ENCODE peak calls at places on chromosomes 7 and 10, in nine cellular contexts. Y, F, R, J, Q, C, U, P and A are unnamed samples.

GRCh38 chr10:50464004-50464409 is 159.7 kb downstream of the SGMS1 start:
- DNase-seq in Y (peak), F (no peak), R (peak), J (peak), Q (peak), C (peak), U (no peak), P (no peak), A (no peak)

GRCh38 chr10:22651276-22651980 is 63.0 kb downstream of the PIP4K2A start:
- DNase-seq in Y (no peak), F (no peak), R (no peak), J (no peak), Q (no peak), C (no peak), U (no peak), P (no peak), A (no peak)

GRCh38 chr10:126906704-126907422 is 1.6 kb downstream of the DOCK1 start:
- DNase-seq in Y (no peak), F (no peak), R (no peak), J (no peak), Q (no peak), C (no peak), U (no peak), P (no peak), A (no peak)

GRCh38 chr10:13100349-13101294 is 659 bp downstream of the OPTN start:
- DNase-seq in Y (no peak), F (no peak), R (peak), J (peak), Q (peak), C (no peak), U (no peak), P (peak), A (peak)

GRCh38 chr7:30647589-30647988 is 34.7 kb downstream of the CRHR2 start:
- DNase-seq in Y (no peak), F (no peak), R (no peak), J (no peak), Q (no peak), C (no peak), U (peak), P (no peak), A (no peak)

GRCh38 chr10:11018426-11018818 is 750 bp downstream of the CELF2 start:
- DNase-seq in Y (no peak), F (peak), R (no peak), J (no peak), Q (no peak), C (no peak), U (no peak), P (peak), A (peak)

GRCh38 chr10:70970830-70971229 is 82.5 kb upstream of the PCBD1 start:
- DNase-seq in Y (no peak), F (no peak), R (no peak), J (peak), Q (peak), C (no peak), U (no peak), P (no peak), A (no peak)

GRCh38 chr7:35024298-35024697 is 13.0 kb downstream of the DPY19L1 start:
- DNase-seq in Y (no peak), F (no peak), R (no peak), J (no peak), Q (no peak), C (no peak), U (no peak), P (no peak), A (no peak)

GRCh38 chr7:94060772-94061171 is 56.6 kb upstream of the BET1 start:
- DNase-seq in Y (no peak), F (no peak), R (peak), J (peak), Q (peak), C (no peak), U (no peak), P (peak), A (no peak)

GRCh38 chr7:129803546-129804081 is 149.1 kb downstream of the UBE2H start:
- DNase-seq in Y (no peak), F (no peak), R (no peak), J (no peak), Q (no peak), C (no peak), U (no peak), P (no peak), A (no peak)

GRCh38 chr10:11170993-11171416 is 153.3 kb downstream of the CELF2 start:
- DNase-seq in Y (no peak), F (no peak), R (no peak), J (no peak), Q (no peak), C (peak), U (no peak), P (no peak), A (no peak)

GRCh38 chr7:94423865-94424264 is 29.2 kb downstream of the COL1A2 start:
- DNase-seq in Y (no peak), F (no peak), R (peak), J (peak), Q (peak), C (no peak), U (no peak), P (peak), A (no peak)

GRCh38 chr10:123582084-123582989 is 83.8 kb upstream of the GPR26 start:
- DNase-seq in Y (peak), F (peak), R (peak), J (peak), Q (peak), C (peak), U (peak), P (peak), A (peak)

GRCh38 chr10:126090911-126091728 is 194.8 kb downstream of the FANK1 start:
- DNase-seq in Y (no peak), F (no peak), R (peak), J (peak), Q (peak), C (no peak), U (no peak), P (peak), A (no peak)

GRCh38 chr10:13485623-13486022 is 43.2 kb downstream of the BEND7 start:
- DNase-seq in Y (no peak), F (no peak), R (peak), J (no peak), Q (peak), C (no peak), U (no peak), P (peak), A (no peak)

GRCh38 chr7:155184923-155185322 is 112.8 kb upstream of the INSIG1 start:
- DNase-seq in Y (no peak), F (no peak), R (no peak), J (no peak), Q (no peak), C (no peak), U (no peak), P (peak), A (no peak)

GRCh38 chr10:58820862-58821559 is 308.3 kb downstream of the BICC1 start:
- DNase-seq in Y (no peak), F (no peak), R (peak), J (peak), Q (peak), C (no peak), U (no peak), P (peak), A (no peak)

GRCh38 chr10:3482200-3482993 is 302.6 kb downstream of the KLF6 start:
- DNase-seq in Y (no peak), F (peak), R (peak), J (peak), Q (peak), C (peak), U (no peak), P (peak), A (no peak)

GRCh38 chr7:99459087-99459486 is 6.9 kb downstream of the ATP5MF start:
- DNase-seq in Y (no peak), F (no peak), R (no peak), J (peak), Q (no peak), C (peak), U (no peak), P (peak), A (peak)

GRCh38 chr10:63702107-63702506 is 180.9 kb downstream of the REEP3 start:
- DNase-seq in Y (no peak), F (no peak), R (no peak), J (no peak), Q (no peak), C (no peak), U (no peak), P (no peak), A (no peak)

GRCh38 chr7:2223321-2223720 is 9.4 kb downstream of the MAD1L1 start:
- DNase-seq in Y (no peak), F (no peak), R (no peak), J (no peak), Q (no peak), C (no peak), U (no peak), P (no peak), A (no peak)

GRCh38 chr10:116670706-116671105 is 50.0 kb downstream of the PNLIPRP2 start:
- DNase-seq in Y (no peak), F (no peak), R (no peak), J (no peak), Q (no peak), C (no peak), U (no peak), P (no peak), A (no peak)

GRCh38 chr7:76232698-76233097 is 31.0 kb downstream of the SRRM3 start:
- DNase-seq in Y (no peak), F (no peak), R (no peak), J (no peak), Q (no peak), C (no peak), U (no peak), P (no peak), A (no peak)

GRCh38 chr7:43926193-43927043 is at the start of gene UBE2D4:
- DNase-seq in Y (peak), F (peak), R (peak), J (peak), Q (peak), C (peak), U (peak), P (peak), A (peak)

GRCh38 chr10:84237199-84238051 is 3.9 kb downstream of the LRIT1 start:
- DNase-seq in Y (no peak), F (no peak), R (no peak), J (no peak), Q (no peak), C (no peak), U (no peak), P (peak), A (peak)

GRCh38 chr7:139940866-139941265 is 111.8 kb downstream of the TBXAS1 start:
- DNase-seq in Y (no peak), F (no peak), R (no peak), J (no peak), Q (no peak), C (no peak), U (no peak), P (no peak), A (no peak)

GRCh38 chr10:110783509-110784103 is 88.1 kb upstream of the PDCD4 start:
- DNase-seq in Y (no peak), F (no peak), R (no peak), J (no peak), Q (no peak), C (peak), U (no peak), P (peak), A (no peak)

GRCh38 chr7:101968720-101969466 is 151.5 kb downstream of the CUX1 start:
- DNase-seq in Y (no peak), F (no peak), R (no peak), J (no peak), Q (no peak), C (no peak), U (no peak), P (no peak), A (no peak)